ENCODE peak calls at places on chromosomes 13 and 19, in seven cellular contexts. Q is GM23248; P is CD4-positive, alpha-beta T cell; J is cardiac fibroblast; G is NCI-H1105 treated with DMSO at 0.1 percent for 48 hours; R is SW 1271; K is A549. U is an unnamed sample.

GRCh38 chr19:6249296-6249695 is 30.5 kb downstream of the MLLT1 start:
- DNase-seq in Q (no peak), P (no peak), J (peak; percentile 63), G (no peak), R (no peak), K (no peak), U (peak; percentile 76)

GRCh38 chr19:46489445-46490272 is 6.0 kb downstream of the PNMA8B start:
- DNase-seq in Q (peak; percentile 78), P (peak; percentile 21), J (peak; percentile 60), G (no peak), R (no peak), K (no peak), U (peak; percentile 97)

GRCh38 chr13:100399455-100399854 is 189.1 kb downstream of the GGACT start:
- DNase-seq in Q (no peak), P (no peak), J (no peak), G (peak; percentile 93), R (no peak), K (no peak), U (no peak)

GRCh38 chr19:53094749-53095575 is 8.3 kb downstream of the ZNF160 start:
- DNase-seq in Q (no peak), P (no peak), J (no peak), G (no peak), R (no peak), K (no peak), U (peak; percentile 56)

GRCh38 chr13:49410006-49410405 is 33.9 kb downstream of the CAB39L start:
- DNase-seq in Q (no peak), P (no peak), J (no peak), G (no peak), R (no peak), K (no peak), U (no peak)

GRCh38 chr13:36530861-36531590 is 98.7 kb downstream of the CCNA1 start:
- DNase-seq in Q (no peak), P (no peak), J (no peak), G (no peak), R (no peak), K (no peak), U (no peak)

GRCh38 chr19:33359581-33359980 is 13.9 kb upstream of the CEBPG start:
- DNase-seq in Q (no peak), P (no peak), J (no peak), G (no peak), R (no peak), K (no peak), U (no peak)

GRCh38 chr19:3570619-3571018 is 2.1 kb upstream of the HMG20B start:
- DNase-seq in Q (no peak), P (no peak), J (no peak), G (no peak), R (no peak), K (no peak), U (no peak)

GRCh38 chr13:21671793-21672680 is 1.2 kb downstream of the FGF9 start:
- DNase-seq in Q (no peak), P (no peak), J (no peak), G (peak; percentile 33), R (no peak), K (no peak), U (peak; percentile 65)

GRCh38 chr13:98004107-98004506 is 50.6 kb downstream of the IPO5 start:
- DNase-seq in Q (no peak), P (no peak), J (peak; percentile 59), G (no peak), R (no peak), K (no peak), U (no peak)

GRCh38 chr19:51750381-51751124 is 1.1 kb downstream of the FPR1 start:
- DNase-seq in Q (peak; percentile 39), P (no peak), J (peak; percentile 84), G (no peak), R (no peak), K (no peak), U (no peak)

GRCh38 chr19:55109527-55110291 is 7.7 kb downstream of the PPP1R12C start:
- DNase-seq in Q (no peak), P (no peak), J (no peak), G (no peak), R (no peak), K (no peak), U (peak; percentile 60)

GRCh38 chr19:13212759-13213330 is 62.6 kb downstream of the IER2 start:
- DNase-seq in Q (peak; percentile 64), P (peak; percentile 78), J (peak; percentile 66), G (peak; percentile 3), R (peak; percentile 70), K (peak; percentile 51), U (peak; percentile 96)

GRCh38 chr19:38557205-38557799 is 60.5 kb downstream of the MAP4K1 start:
- DNase-seq in Q (no peak), P (peak; percentile 16), J (no peak), G (no peak), R (no peak), K (no peak), U (peak; percentile 55)

GRCh38 chr13:111511805-111512504 is 191.5 kb downstream of the TEX29 start:
- DNase-seq in Q (no peak), P (no peak), J (peak; percentile 2), G (no peak), R (no peak), K (no peak), U (peak; percentile 18)

GRCh38 chr19:4061178-4061682 is 5.5 kb downstream of the ZBTB7A start:
- DNase-seq in Q (peak; percentile 81), P (no peak), J (peak; percentile 60), G (no peak), R (peak; percentile 63), K (no peak), U (peak; percentile 97)

GRCh38 chr19:4506449-4507149 is 11.7 kb downstream of the PLIN4 start:
- DNase-seq in Q (peak; percentile 75), P (no peak), J (peak; percentile 71), G (no peak), R (peak; percentile 52), K (no peak), U (peak; percentile 99)

GRCh38 chr19:50323782-50324133 is 5.4 kb downstream of the KCNC3 start:
- DNase-seq in Q (no peak), P (no peak), J (no peak), G (no peak), R (no peak), K (no peak), U (peak; percentile 42)

GRCh38 chr13:100128373-100128772 is 39.5 kb downstream of the PCCA start:
- DNase-seq in Q (peak; percentile 17), P (no peak), J (peak; percentile 29), G (no peak), R (no peak), K (peak; percentile 10), U (no peak)

GRCh38 chr13:24923305-24923640 is 159.3 kb downstream of the RNF17 start:
- DNase-seq in Q (peak; percentile 90), P (no peak), J (peak; percentile 89), G (peak; percentile 22), R (peak; percentile 68), K (peak; percentile 4), U (peak; percentile 86)

GRCh38 chr13:114079601-114080536 is 52.6 kb downstream of the RASA3 start:
- DNase-seq in Q (no peak), P (no peak), J (no peak), G (no peak), R (no peak), K (no peak), U (peak; percentile 4)